ENCODE peak calls at places on chromosomes 7 and 10, in six cellular contexts. Q is body of pancreas, F is LoVo, L is NCI-H1092, X is NCI-H2107, W is cardiac fibroblast. A is an unnamed sample.

GRCh38 chr10:59265140-59265539 is 88.7 kb downstream of the PHYHIPL start:
- DNase-seq in L (no peak), W (no peak), Q (no peak), F (no peak), X (no peak), A (no peak)

GRCh38 chr7:110531186-110531585 is 559.7 kb upstream of the LRRN3 start:
- DNase-seq in W (peak), Q (no peak), X (no peak), L (no peak), F (no peak), A (no peak)

GRCh38 chr7:24704311-24704710 is 53.0 kb downstream of the GSDME start:
- DNase-seq in W (no peak), X (no peak), L (no peak), Q (no peak), F (no peak), A (no peak)

GRCh38 chr10:5534880-5535856 is 10.4 kb downstream of the CALML3 start:
- DNase-seq in L (no peak), W (peak), Q (no peak), F (no peak), X (no peak), A (no peak)

GRCh38 chr7:139108256-139109187 is 998 bp downstream of the ZC3HAV1 start:
- DNase-seq in Q (peak), X (no peak), F (no peak), L (no peak), W (peak), A (no peak)

GRCh38 chr7:98488167-98488566 is 87.3 kb upstream of the BAIAP2L1 start:
- DNase-seq in L (no peak), F (no peak), X (no peak), W (no peak), Q (no peak), A (no peak)

GRCh38 chr10:124626759-124627380 is 117.3 kb downstream of the FAM53B start:
- DNase-seq in Q (no peak), L (no peak), W (no peak), F (peak), X (no peak), A (no peak)

GRCh38 chr7:28418311-28418710 is 6.0 kb downstream of the CREB5 start:
- DNase-seq in X (no peak), Q (no peak), F (no peak), W (no peak), L (no peak), A (no peak)

GRCh38 chr7:155317114-155317434 is 19.4 kb downstream of the INSIG1 start:
- DNase-seq in L (no peak), X (no peak), F (no peak), Q (no peak), W (no peak), A (no peak)

GRCh38 chr10:72001026-72001380 is 36.8 kb downstream of the CHST3 start:
- DNase-seq in X (no peak), W (no peak), Q (peak), F (no peak), L (no peak), A (no peak)

GRCh38 chr10:96468845-96469244 is 44.9 kb downstream of the TLL2 start:
- DNase-seq in X (no peak), L (no peak), W (no peak), F (no peak), Q (no peak), A (no peak)

GRCh38 chr7:21305455-21306235 is 122.2 kb upstream of the SP4 start:
- DNase-seq in F (no peak), Q (no peak), W (no peak), L (no peak), X (no peak), A (no peak)

GRCh38 chr7:72219500-72219899 is 192.6 kb downstream of the CALN1 start:
- DNase-seq in L (no peak), F (no peak), Q (no peak), W (no peak), X (no peak), A (no peak)

GRCh38 chr10:102408081-102408727 is 10.4 kb downstream of the PSD start:
- DNase-seq in F (no peak), X (no peak), Q (no peak), W (no peak), L (no peak), A (no peak)

GRCh38 chr7:102169651-102170416 is 116.8 kb upstream of the SH2B2 start:
- DNase-seq in L (no peak), F (no peak), X (no peak), Q (no peak), W (peak), A (no peak)

GRCh38 chr7:16619979-16620408 is 25.6 kb downstream of the ANKMY2 start:
- DNase-seq in L (no peak), X (no peak), Q (no peak), W (peak), F (no peak), A (no peak)

GRCh38 chr10:88281592-88282268 is 301.4 kb downstream of the RNLS start:
- DNase-seq in W (peak), F (no peak), L (no peak), X (no peak), Q (no peak), A (no peak)

GRCh38 chr10:7998831-7999230 is 55.7 kb upstream of the GATA3 start:
- DNase-seq in X (no peak), L (no peak), W (peak), Q (no peak), F (no peak), A (no peak)

GRCh38 chr7:30659312-30659711 is 22.9 kb downstream of the CRHR2 start:
- DNase-seq in W (peak), F (no peak), Q (no peak), L (no peak), X (no peak), A (peak)

GRCh38 chr10:124745678-124746077 is 1.5 kb upstream of the FAM53B start:
- DNase-seq in W (peak), Q (no peak), L (no peak), X (no peak), F (peak), A (peak)

GRCh38 chr7:143913945-143914615 is 12.1 kb upstream of the TCAF1 start:
- DNase-seq in Q (no peak), W (no peak), L (no peak), F (no peak), X (no peak), A (no peak)

GRCh38 chr10:28853195-28853594 is 175.9 kb downstream of the BAMBI start:
- DNase-seq in W (peak), F (peak), X (no peak), L (no peak), Q (no peak), A (no peak)

GRCh38 chr10:79502561-79503309 is 9.6 kb upstream of the EIF5AL1 start:
- DNase-seq in L (no peak), X (no peak), W (peak), F (no peak), Q (peak), A (no peak)

GRCh38 chr7:74284781-74285259 is 4.4 kb upstream of the CLIP2 start:
- DNase-seq in W (no peak), F (peak), X (no peak), Q (peak), L (no peak), A (peak)

GRCh38 chr10:85863301-85864172 is 503.1 kb downstream of the GRID1 start:
- DNase-seq in F (no peak), W (no peak), X (no peak), L (no peak), Q (no peak), A (no peak)

GRCh38 chr7:154512121-154512621 is 460.0 kb downstream of the DPP6 start:
- DNase-seq in L (no peak), X (no peak), W (no peak), F (no peak), Q (no peak), A (no peak)

GRCh38 chr10:31467791-31468535 is 148.9 kb downstream of the ZEB1 start:
- DNase-seq in F (no peak), L (no peak), X (peak), W (peak), Q (peak), A (no peak)

GRCh38 chr7:149834601-149835000 is 3.6 kb upstream of the ZNF862 start:
- DNase-seq in X (no peak), L (no peak), F (no peak), W (no peak), Q (no peak), A (no peak)

GRCh38 chr7:158695056-158695455 is 9.5 kb downstream of the NCAPG2 start:
- DNase-seq in F (no peak), L (no peak), X (no peak), Q (no peak), W (no peak), A (no peak)

GRCh38 chr10:79458483-79458882 is 13.1 kb upstream of the ZCCHC24 start:
- DNase-seq in L (no peak), W (no peak), F (no peak), Q (no peak), X (no peak), A (no peak)

GRCh38 chr7:135164357-135165021 is 6.0 kb downstream of the CYREN start:
- DNase-seq in Q (peak), L (no peak), X (no peak), W (peak), F (no peak), A (no peak)

GRCh38 chr7:99362801-99363200 is 11.7 kb upstream of the ARPC1B start:
- DNase-seq in L (no peak), F (no peak), Q (no peak), X (no peak), W (peak), A (no peak)

GRCh38 chr7:143048827-143049226 is 3.3 kb upstream of the OR6V1 start:
- DNase-seq in L (no peak), F (peak), X (no peak), W (peak), Q (no peak), A (no peak)

GRCh38 chr10:3741688-3742461 is 43.1 kb downstream of the KLF6 start:
- DNase-seq in F (no peak), Q (no peak), X (no peak), L (no peak), W (no peak), A (no peak)

GRCh38 chr7:28855538-28856217 is 102.5 kb downstream of the TRIL start:
- DNase-seq in Q (peak), F (peak), X (no peak), W (peak), L (no peak), A (peak)

GRCh38 chr7:128869944-128870285 is 7.3 kb downstream of the ATP6V1F start:
- DNase-seq in L (no peak), F (no peak), Q (no peak), X (no peak), W (no peak), A (no peak)

GRCh38 chr7:522071-522937 is 2.7 kb upstream of the PDGFA start:
- DNase-seq in Q (peak), L (no peak), X (no peak), W (peak), F (peak), A (no peak)